ENCODE peak calls at places on chromosome 10, in four cellular contexts. B is GM23248, L is fibroblast of lung, T is IMR-90. K is an unnamed sample. For H3K36me3 and H3K4me1, the result is how much of the 10 kb centered on the place peaks cover.

GRCh38 chr10:119768455-119769094 is 42.7 kb downstream of the INPP5F start:
- DNase-seq in B (peak), L (no peak), T (peak), K (no peak)

GRCh38 chr10:3074985-3075600 is 7.7 kb downstream of the PFKP start:
- DNase-seq in B (no peak), L (no peak), T (no peak), K (no peak)

GRCh38 chr10:16770646-16771045 is 46.6 kb downstream of the RSU1 start:
- DNase-seq in B (no peak), L (no peak), T (no peak), K (no peak)

GRCh38 chr10:26931223-26931622 is 70.5 kb upstream of the ABI1 start:
- DNase-seq in B (no peak), L (no peak), T (no peak), K (peak)

GRCh38 chr10:89625041-89625765 is 19.8 kb downstream of the PANK1 start:
- DNase-seq in B (peak), L (no peak), T (peak), K (no peak)

GRCh38 chr10:104966563-104967280 is 325.6 kb downstream of the SORCS3 start:
- DNase-seq in B (no peak), L (no peak), T (no peak), K (no peak)

GRCh38 chr10:15200626-15201025 is 32.1 kb upstream of the NMT2 start:
- DNase-seq in B (peak), L (peak), T (peak), K (no peak)

GRCh38 chr10:86450806-86451603 is 70.6 kb downstream of the WAPL start:
- DNase-seq in B (no peak), L (no peak), T (no peak), K (no peak)

GRCh38 chr10:73017955-73018480 is 63.4 kb upstream of the PLA2G12B start:
- DNase-seq in B (no peak), L (peak), T (no peak), K (no peak)

GRCh38 chr10:6379015-6379776 is 176.5 kb downstream of the PFKFB3 start:
- DNase-seq in B (no peak), L (no peak), T (no peak), K (no peak)

GRCh38 chr10:6780008-6780677 is 200.1 kb upstream of the PRKCQ start:
- DNase-seq in B (no peak), L (no peak), T (no peak), K (no peak)

GRCh38 chr10:58220769-58221448 is 46.8 kb downstream of the IPMK start:
- DNase-seq in B (peak), L (peak), T (peak), K (no peak)

GRCh38 chr10:67473850-67474633 is 222.0 kb downstream of the CTNNA3 start:
- DNase-seq in B (no peak), L (no peak), T (no peak), K (no peak)

GRCh38 chr10:103854687-103855423 is 521 bp downstream of the SH3PXD2A start:
- DNase-seq in B (peak), L (peak), T (peak), K (peak)

GRCh38 chr10:49280001-49280408 is 19.0 kb upstream of the C10orf71 start:
- DNase-seq in B (peak), L (no peak), T (peak), K (no peak)

GRCh38 chr10:59954296-59954695 is 47.9 kb upstream of the CCDC6 start:
- DNase-seq in B (peak), L (no peak), T (peak), K (no peak)

GRCh38 chr10:132862485-132863420 is 76.8 kb upstream of the NKX6-2 start:
- DNase-seq in B (no peak), L (no peak), T (no peak), K (peak)

GRCh38 chr10:61481597-61481996 is 28.4 kb upstream of the TMEM26 start:
- DNase-seq in B (no peak), L (no peak), T (no peak), K (no peak)

GRCh38 chr10:96918214-96919002 is 86.3 kb downstream of the LCOR start:
- DNase-seq in B (no peak), L (no peak), T (no peak), K (no peak)

GRCh38 chr10:96912405-96912804 is 80.3 kb downstream of the LCOR start:
- DNase-seq in B (no peak), L (no peak), T (no peak), K (no peak)

GRCh38 chr10:96917628-96918027 is 85.5 kb downstream of the LCOR start:
- DNase-seq in B (no peak), L (peak), T (no peak), K (no peak)

GRCh38 chr10:96910488-96911395 is 78.6 kb downstream of the LCOR start:
- DNase-seq in B (peak), L (peak), T (peak), K (no peak)

GRCh38 chr10:96913910-96914309 is 81.8 kb downstream of the LCOR start:
- DNase-seq in B (no peak), L (no peak), T (no peak), K (no peak)
- H3K9ac ChIP-seq in B (no peak), L (no peak), T (no peak), K (no peak)

GRCh38 chr10:129438024-129438423 is 29.0 kb upstream of the MGMT start:
- DNase-seq in B (no peak), L (no peak), T (no peak), K (no peak)
- H3K36me3 ChIP-seq in B (under half), L (under half), T (under half), K (under half)

DNA sequence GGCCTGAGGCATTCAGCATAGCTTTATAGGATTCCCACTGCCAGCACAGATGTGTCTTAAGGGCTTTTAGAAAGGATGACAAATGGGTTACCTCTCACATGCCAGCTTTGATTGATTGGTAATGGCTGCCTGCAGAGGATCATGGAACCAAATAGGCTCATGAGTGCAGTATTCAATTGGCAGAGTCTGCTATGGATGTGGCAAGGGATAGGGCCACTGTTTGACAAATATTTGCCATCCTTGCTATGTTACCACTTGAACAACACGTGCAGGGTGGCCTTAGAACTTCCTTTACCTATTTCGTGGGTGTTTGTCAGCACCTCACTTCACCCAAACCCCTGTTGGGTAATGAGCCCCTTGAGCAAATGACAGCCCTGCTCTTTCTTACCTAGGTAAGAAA is 139.2 kb downstream of the C10orf105 start:
- DNase-seq in B (no peak), L (no peak), T (no peak), K (no peak)
- H3K4me1 ChIP-seq in B (under half), L (under half), T (under half), K (under half)

GRCh38 chr10:21517134-21517982 is 8.1 kb downstream of the SKIDA1 start:
- DNase-seq in B (peak), L (peak), T (peak), K (peak)

GRCh38 chr10:21514808-21515580 is 10.5 kb downstream of the SKIDA1 start:
- DNase-seq in B (no peak), L (peak), T (no peak), K (peak)

GRCh38 chr10:21516270-21517131 is 9.0 kb downstream of the SKIDA1 start:
- DNase-seq in B (peak), L (peak), T (peak), K (peak)

GRCh38 chr10:21514101-21514807 is 11.2 kb downstream of the SKIDA1 start:
- DNase-seq in B (no peak), L (no peak), T (no peak), K (no peak)

DNA sequence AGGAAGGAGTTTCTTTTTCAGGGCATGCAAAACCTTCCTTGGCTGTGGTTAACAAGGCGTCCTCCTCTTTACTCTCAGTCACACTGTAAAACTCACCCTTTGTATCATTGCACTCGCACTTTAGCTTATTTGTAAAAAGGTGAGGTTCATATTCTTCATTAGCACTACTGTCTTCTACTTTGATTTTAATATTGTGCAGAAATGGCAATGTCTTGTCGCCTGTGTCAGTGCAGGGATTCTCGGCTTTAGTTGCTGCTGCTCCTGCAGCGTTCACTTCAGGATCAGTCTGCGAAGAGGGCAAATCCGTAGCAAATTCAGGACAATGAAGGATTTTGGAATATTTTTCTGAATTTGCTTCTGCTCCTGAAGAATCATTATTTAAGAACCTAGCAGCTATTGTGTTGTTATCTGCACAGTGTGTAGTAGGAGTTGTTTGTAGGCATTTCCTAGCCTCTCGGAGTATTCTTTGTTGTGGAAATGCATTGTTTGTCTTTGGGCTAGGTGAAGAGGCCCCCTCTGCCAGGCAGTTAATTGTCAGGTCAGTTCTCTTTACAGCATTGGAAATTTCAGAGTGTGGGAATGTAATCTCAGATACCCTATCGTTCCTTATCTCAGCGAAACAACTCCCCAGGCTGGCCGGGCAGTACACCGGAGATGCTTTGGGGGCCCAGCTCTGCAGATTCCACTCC is 9.8 kb downstream of the SKIDA1 start:
- DNase-seq in B (no peak), L (peak), T (no peak), K (no peak)
- H3K9ac ChIP-seq in B (peak), L (no peak), T (peak), K (peak)

DNA sequence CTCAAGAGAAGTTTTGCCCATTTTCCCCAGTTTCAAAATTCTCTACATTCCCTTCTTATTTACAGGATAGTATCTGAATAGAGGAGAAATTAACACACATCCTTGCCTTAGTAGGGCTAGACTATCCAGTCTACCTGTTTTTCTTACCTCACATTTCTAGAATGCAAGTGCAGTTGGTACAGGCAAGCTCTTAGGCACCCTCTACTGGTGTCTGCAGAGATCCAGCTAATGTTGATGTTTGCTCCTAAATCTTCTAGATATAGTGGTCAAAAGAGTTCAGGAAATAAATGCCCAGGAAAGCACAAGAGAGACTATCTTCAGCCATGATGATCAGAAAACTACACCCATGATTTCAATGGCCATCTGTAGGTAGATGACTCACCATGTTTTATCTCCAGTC is 205.3 kb downstream of the HTR7 start:
- DNase-seq in B (peak), L (peak), T (peak), K (peak)
- H3K36me3 ChIP-seq in B (under half), L (under half), T (under half), K (under half)

DNA sequence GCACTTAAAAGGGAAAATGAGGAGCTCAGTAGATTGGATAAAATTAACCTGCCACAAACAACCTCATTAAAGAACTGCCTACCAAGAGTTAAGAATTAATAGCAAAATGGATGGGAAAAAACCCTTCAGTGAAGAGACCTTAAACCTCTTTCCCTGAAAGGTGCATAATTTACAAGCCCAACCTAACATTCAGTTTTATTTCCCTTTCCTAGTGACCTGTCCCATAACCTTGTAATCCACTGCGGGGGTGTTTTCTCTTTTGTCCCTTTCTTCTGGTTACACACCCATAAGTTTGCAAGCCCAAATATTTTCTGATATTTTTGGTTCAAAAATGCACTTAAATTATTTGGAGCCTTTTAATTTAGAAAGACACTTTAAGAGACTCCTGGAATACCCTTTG is 21.9 kb downstream of the SKIDA1 start:
- DNase-seq in B (no peak), L (no peak), T (no peak), K (no peak)
- H3K4me1 ChIP-seq in B (under half), L (under half), T (under half), K (under half)

DNA sequence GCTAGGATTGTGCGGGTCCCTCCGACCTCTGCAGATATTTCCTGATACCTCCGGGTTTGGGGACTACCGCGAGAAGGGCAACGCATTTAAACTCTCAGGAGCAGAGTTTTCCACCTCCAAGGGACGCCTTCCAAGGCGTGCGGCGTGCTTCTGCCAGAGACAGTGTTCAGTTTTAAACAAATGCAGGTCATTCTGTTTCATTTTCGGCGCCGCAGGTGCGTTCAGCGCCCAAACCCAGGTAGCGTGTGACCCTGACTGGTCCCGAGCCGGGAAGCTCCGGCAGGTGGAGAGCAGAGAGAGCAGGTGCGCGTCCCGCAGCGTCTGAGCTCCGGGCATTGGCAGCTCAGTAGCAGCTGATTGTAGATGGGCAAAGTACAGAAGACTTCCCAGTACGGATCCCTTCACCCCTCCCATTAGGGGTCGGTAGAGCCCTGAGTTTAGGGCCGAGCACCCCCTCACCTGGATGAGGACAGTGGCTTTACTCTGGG is 1.4 kb upstream of the CYP26A1 start:
- DNase-seq in B (peak), L (no peak), T (no peak), K (peak)
- H3K9ac ChIP-seq in B (no peak), L (no peak), T (no peak), K (peak)

K was measured in endodermal cell.